ENCODE peak calls at places on chromosomes 2 and 18, in ten cellular contexts. H is colonic mucosa; K is hepatocyte; Y is neural progenitor cell; Z is psoas muscle; S is SK-N-SH; M is uterus; Q is CD8-positive, alpha-beta T cell; E is A549; W is fibroblast of lung. I is an unnamed sample.

GRCh38 chr2:205198130-205198505 is 484.2 kb upstream of the NRP2 start:
- DNase-seq in W (peak; percentile 84), Y (no peak), E (no peak), Z (no peak), S (no peak), K (no peak), H (no peak), M (peak; percentile 20), Q (no peak), I (no peak)

GRCh38 chr18:49935215-49935614 is 121.9 kb upstream of the ACAA2 start:
- DNase-seq in Q (no peak), S (no peak), E (no peak), H (no peak), Z (no peak), K (no peak), M (no peak), W (no peak), Y (no peak), I (no peak)

GRCh38 chr2:202072226-202072625 is 829 bp upstream of the KIAA2012 start:
- DNase-seq in Y (peak; percentile 61), H (no peak), W (no peak), E (no peak), S (peak; percentile 29), Q (no peak), K (no peak), M (no peak), Z (no peak), I (no peak)

GRCh38 chr2:20661028-20661980 is 5.6 kb upstream of the GDF7 start:
- DNase-seq in W (peak; percentile 54), Z (peak; percentile 76), H (peak; percentile 73), Q (peak; percentile 50), S (peak; percentile 88), K (peak; percentile 78), E (peak; percentile 83), M (peak; percentile 76), Y (peak; percentile 78), I (peak; percentile 59)

GRCh38 chr2:240811346-240812300 is 8.4 kb downstream of the KIF1A start:
- DNase-seq in Y (no peak), M (no peak), Z (no peak), W (no peak), S (no peak), H (no peak), Q (no peak), K (no peak), E (no peak), I (no peak)

GRCh38 chr2:210955591-210955990 is 399.2 kb downstream of the CPS1 start:
- DNase-seq in H (no peak), W (peak; percentile 90), Z (no peak), M (no peak), Q (no peak), Y (no peak), E (no peak), K (peak; percentile 9), S (no peak), I (no peak)

GRCh38 chr2:56088411-56088810 is 95.4 kb upstream of the CCDC85A start:
- DNase-seq in Z (no peak), H (no peak), W (peak; percentile 30), Q (no peak), Y (no peak), M (no peak), S (no peak), E (no peak), K (no peak), I (no peak)

GRCh38 chr2:64548795-64549194 is 24.7 kb downstream of the AFTPH start:
- DNase-seq in S (no peak), Q (no peak), K (no peak), H (no peak), Z (no peak), M (no peak), W (peak; percentile 65), Y (no peak), E (no peak), I (no peak)

GRCh38 chr2:231521-232185 is 32.2 kb downstream of the SH3YL1 start:
- DNase-seq in M (no peak), W (no peak), S (no peak), E (no peak), Q (no peak), Y (no peak), H (no peak), Z (no peak), K (no peak), I (no peak)

GRCh38 chr2:72325592-72326422 is 178.1 kb upstream of the CYP26B1 start:
- DNase-seq in H (peak; percentile 67), Z (no peak), M (no peak), Q (no peak), Y (peak; percentile 33), E (peak; percentile 7), W (no peak), S (no peak), K (peak; percentile 22), I (peak; percentile 52)

GRCh38 chr18:8946046-8946838 is 156.3 kb upstream of the NDUFV2 start:
- DNase-seq in H (no peak), Q (no peak), Y (no peak), M (no peak), E (no peak), Z (no peak), S (no peak), W (peak; percentile 98), K (no peak), I (no peak)

GRCh38 chr18:8952796-8953760 is 149.4 kb upstream of the NDUFV2 start:
- DNase-seq in H (no peak), E (no peak), K (no peak), M (no peak), S (no peak), W (peak; percentile 77), Y (no peak), Q (no peak), Z (no peak), I (no peak)

DNA sequence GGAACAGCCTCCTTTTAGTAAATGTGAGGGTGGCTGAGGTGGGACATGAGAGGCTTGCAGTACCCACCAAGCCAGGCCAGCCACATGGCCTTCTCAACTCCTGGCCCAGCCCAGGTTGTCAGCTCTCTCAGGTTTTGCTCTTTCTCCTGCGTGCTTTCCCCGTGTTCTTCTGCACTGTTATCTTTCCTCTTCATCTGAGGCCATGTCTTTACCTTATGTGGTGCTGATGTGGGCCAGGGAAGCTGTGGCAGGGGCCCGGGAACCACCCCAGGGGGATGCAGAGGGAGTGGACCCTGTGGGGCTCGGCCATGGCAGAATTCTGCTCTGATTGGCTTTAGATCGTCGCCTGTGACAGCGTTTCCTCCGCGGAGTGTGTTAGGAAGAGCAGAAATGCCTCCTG is 54.5 kb downstream of the HPCAL1 start:
- DNase-seq in E (no peak), Z (peak; percentile 16), H (no peak), Q (no peak), S (no peak), M (no peak), K (no peak), Y (no peak), W (no peak), I (no peak)
- H3K27ac ChIP-seq in E (no peak overlapping the region), Z (no peak overlapping the region), H (no peak overlapping the region), Q (no peak overlapping the region), S (peak overlapping the region; percentile 39), M (no peak overlapping the region), K (no peak overlapping the region), Y (no peak overlapping the region), W (no peak overlapping the region), I (no peak overlapping the region)

GRCh38 chr2:16314691-16315457 is 350.8 kb downstream of the CYRIA start:
- DNase-seq in K (no peak), Z (no peak), W (no peak), H (no peak), S (no peak), Y (no peak), Q (no peak), E (no peak), M (no peak), I (no peak)

GRCh38 chr2:16315911-16316310 is 349.7 kb downstream of the CYRIA start:
- DNase-seq in H (no peak), Y (no peak), S (no peak), K (no peak), Q (no peak), Z (no peak), M (no peak), E (no peak), W (no peak), I (no peak)

GRCh38 chr2:16314001-16314400 is 351.6 kb downstream of the CYRIA start:
- DNase-seq in E (no peak), Q (no peak), Z (no peak), Y (no peak), K (no peak), M (no peak), S (no peak), H (no peak), W (no peak), I (no peak)

GRCh38 chr2:16316456-16317210 is 349.0 kb downstream of the CYRIA start:
- DNase-seq in H (no peak), Z (no peak), M (no peak), E (no peak), K (no peak), W (no peak), Q (no peak), S (no peak), Y (no peak), I (no peak)

DNA sequence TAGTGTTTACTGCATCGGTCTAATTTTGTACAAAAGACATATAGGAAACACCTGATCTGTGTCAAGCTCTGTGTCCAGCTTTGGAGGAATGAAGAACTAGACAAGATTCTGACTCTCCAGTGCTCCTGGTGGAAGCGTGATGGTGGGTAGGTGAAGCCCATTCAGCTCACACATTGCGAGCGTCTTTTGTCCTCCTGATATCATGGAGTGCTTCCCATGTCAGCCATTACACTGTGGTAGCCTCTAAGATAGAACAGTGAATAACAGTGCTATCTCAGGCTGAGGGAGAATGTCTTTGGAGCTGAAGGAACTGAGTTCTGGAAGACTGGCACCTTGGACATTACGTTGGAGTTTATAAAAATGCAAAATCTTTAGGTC is 350.2 kb downstream of the CYRIA start:
- DNase-seq in H (no peak), S (no peak), M (no peak), Y (no peak), Z (no peak), W (no peak), Q (no peak), E (no peak), K (no peak), I (no peak)
- H3K4me3 ChIP-seq in H (no peak overlapping the region), S (no peak overlapping the region), M (no peak overlapping the region), Y (no peak overlapping the region), Z (no peak overlapping the region), W (no peak overlapping the region), Q (no peak overlapping the region), E (no peak overlapping the region), K (no peak overlapping the region), I (no peak overlapping the region)

GRCh38 chr2:129193961-129194360 is 785.5 kb upstream of the RAB6C start:
- DNase-seq in Q (no peak), H (no peak), W (no peak), M (no peak), K (no peak), S (no peak), Y (peak; percentile 29), E (no peak), Z (no peak), I (no peak)
- TF ChIP-seq CTCF in Q (no peak), H (no peak), W (no peak), M (no peak), K (no peak), S (no peak), Y (peak; percentile 37), E (no peak), Z (no peak), I (no peak)

DNA sequence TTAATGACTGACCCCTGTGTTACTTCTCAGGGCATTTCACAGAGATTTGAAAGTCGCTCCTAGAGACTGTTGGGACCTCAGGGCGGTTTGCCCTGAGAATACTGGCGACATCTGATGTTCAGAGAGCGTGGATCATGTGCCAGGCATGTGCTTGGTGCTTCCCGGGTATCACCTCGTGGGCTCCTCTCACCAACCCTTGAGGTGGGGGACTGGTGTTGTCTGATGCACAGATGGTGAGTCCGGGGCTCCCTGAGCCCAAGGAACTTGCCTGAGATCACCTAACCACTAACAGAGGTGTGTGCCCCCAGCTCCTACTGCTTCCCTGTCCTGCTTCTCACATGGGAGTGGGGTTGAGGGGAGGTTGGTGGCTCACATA is 16.2 kb downstream of the ATOH8 start:
- DNase-seq in Y (no peak), M (no peak), E (no peak), W (no peak), K (no peak), H (no peak), Q (no peak), S (no peak), Z (peak; percentile 30), I (no peak)
- H3K27ac ChIP-seq in Y (no peak overlapping the region), M (peak overlapping the region; percentile 92), E (peak overlapping the region; percentile 88), W (no peak overlapping the region), K (no peak overlapping the region), H (no peak overlapping the region), Q (no peak overlapping the region), S (no peak overlapping the region), Z (peak overlapping the region; percentile 8), I (no peak overlapping the region)

I was measured in Peyer's patch.